ENCODE peak calls at places on chromosomes 16 and 17, in eight cellular contexts. I is GF-D8; M is thyroid gland; W is mucosa of gallbladder; A is CD4-positive, CD25-positive, alpha-beta regulatory T cell; D is NCI-H510A treated with DMSO at 0.1 percent for 48 hours; T is stimulated activated CD8-positive, alpha-beta memory T cell treated with anti-CD3 and anti-CD28 coated beads, Interleukin-4, amount 100 ng/mL, for 1 hour; O is amniotic stem cell. N is an unnamed sample.

GRCh38 chr16:5903153-5903552 is 805.6 kb upstream of the EEF2KMT start:
- DNase-seq in I (no peak), M (no peak), W (no peak), A (no peak), D (no peak), T (no peak), O (no peak), N (no peak)

GRCh38 chr17:20092973-20093626 is 83.9 kb downstream of the SPECC1 start:
- DNase-seq in I (no peak), M (no peak), W (no peak), A (no peak), D (peak; percentile 93), T (no peak), O (no peak), N (no peak)

GRCh38 chr17:73650147-73650546 is 5.9 kb upstream of the SDK2 start:
- DNase-seq in I (no peak), M (peak; percentile 17), W (no peak), A (no peak), D (peak; percentile 70), T (no peak), O (no peak), N (no peak)

GRCh38 chr16:23434380-23434779 is 18.6 kb downstream of the COG7 start:
- DNase-seq in I (peak; percentile 47), M (peak; percentile 18), W (peak; percentile 16), A (peak; percentile 64), D (peak; percentile 96), T (no peak), O (no peak), N (peak; percentile 49)

GRCh38 chr17:42001729-42002128 is 15.5 kb downstream of the DNAJC7 start:
- DNase-seq in I (no peak), M (no peak), W (no peak), A (no peak), D (no peak), T (no peak), O (no peak), N (no peak)

GRCh38 chr16:75192606-75193264 is 14.2 kb downstream of the CTRB2 start:
- DNase-seq in I (no peak), M (no peak), W (peak; percentile 81), A (no peak), D (no peak), T (no peak), O (no peak), N (no peak)

GRCh38 chr17:19412510-19412909 is 1.5 kb downstream of the RNF112 start:
- DNase-seq in I (no peak), M (no peak), W (no peak), A (no peak), D (no peak), T (no peak), O (no peak), N (no peak)

GRCh38 chr17:80529104-80529903 is 15.3 kb upstream of the RPTOR start:
- DNase-seq in I (no peak), M (no peak), W (no peak), A (no peak), D (peak; percentile 66), T (no peak), O (no peak), N (no peak)

GRCh38 chr17:17226451-17227265 is 10.3 kb downstream of the FLCN start:
- DNase-seq in I (no peak), M (no peak), W (no peak), A (no peak), D (no peak), T (no peak), O (no peak), N (no peak)

GRCh38 chr17:4948166-4948996 is at the start of gene PFN1:
- DNase-seq in I (peak; percentile 69), M (peak; percentile 90), W (peak; percentile 94), A (peak; percentile 91), D (peak; percentile 98), T (peak; percentile 75), O (peak; percentile 81), N (peak; percentile 87)

GRCh38 chr17:14227052-14227451 is 9.6 kb downstream of the CDRT15 start:
- DNase-seq in I (no peak), M (no peak), W (no peak), A (no peak), D (no peak), T (no peak), O (no peak), N (no peak)

N was measured in AG09319.